ENCODE peak calls at places on chromosomes 2 and 18, in ten cellular contexts. One of them, this sample, is unnamed.

GRCh38 chr18:55452123-55452611 is 135.8 kb downstream of the TCF4 start:
- DNase-seq in fibroblast of the aortic adventitia: peak; percentile 65
- DNase-seq in AG04450: no peak
- DNase-seq in Caco-2: no peak
- DNase-seq in IMR-90: no peak
- DNase-seq in right lobe of liver: no peak
- DNase-seq in uterus: no peak
- DNase-seq in lower lobe of right lung: no peak
- DNase-seq in colonic mucosa: no peak
- DNase-seq in Panc1: no peak
- DNase-seq in this sample: no peak

GRCh38 chr18:48928787-48929186 is 22.0 kb downstream of the SMAD7 start:
- DNase-seq in IMR-90: peak; percentile 42
- DNase-seq in uterus: no peak
- DNase-seq in colonic mucosa: peak; percentile 78
- DNase-seq in fibroblast of the aortic adventitia: peak; percentile 69
- DNase-seq in right lobe of liver: no peak
- DNase-seq in Caco-2: no peak
- DNase-seq in AG04450: no peak
- DNase-seq in Panc1: no peak
- DNase-seq in lower lobe of right lung: peak; percentile 88
- DNase-seq in this sample: peak; percentile 59

GRCh38 chr2:29314816-29315571 is 199.8 kb downstream of the CLIP4 start:
- DNase-seq in right lobe of liver: no peak
- DNase-seq in fibroblast of the aortic adventitia: no peak
- DNase-seq in Caco-2: no peak
- DNase-seq in Panc1: no peak
- DNase-seq in IMR-90: no peak
- DNase-seq in lower lobe of right lung: peak; percentile 56
- DNase-seq in uterus: no peak
- DNase-seq in colonic mucosa: no peak
- DNase-seq in AG04450: no peak
- DNase-seq in this sample: peak; percentile 43

GRCh38 chr18:75053028-75053624 is 155.8 kb downstream of the PTGR3 start:
- DNase-seq in IMR-90: no peak
- DNase-seq in colonic mucosa: no peak
- DNase-seq in right lobe of liver: no peak
- DNase-seq in uterus: no peak
- DNase-seq in AG04450: no peak
- DNase-seq in Caco-2: no peak
- DNase-seq in lower lobe of right lung: peak; percentile 63
- DNase-seq in fibroblast of the aortic adventitia: no peak
- DNase-seq in Panc1: no peak
- DNase-seq in this sample: no peak

GRCh38 chr18:63025251-63025710 is 294.3 kb downstream of the BCL2 start:
- DNase-seq in lower lobe of right lung: no peak
- DNase-seq in right lobe of liver: no peak
- DNase-seq in colonic mucosa: peak; percentile 39
- DNase-seq in fibroblast of the aortic adventitia: no peak
- DNase-seq in Caco-2: no peak
- DNase-seq in Panc1: no peak
- DNase-seq in AG04450: no peak
- DNase-seq in IMR-90: no peak
- DNase-seq in uterus: peak; percentile 43
- DNase-seq in this sample: no peak

GRCh38 chr18:35073186-35074105 is 32.2 kb downstream of the MAPRE2 start:
- DNase-seq in Panc1: no peak
- DNase-seq in uterus: no peak
- DNase-seq in fibroblast of the aortic adventitia: peak; percentile 68
- DNase-seq in lower lobe of right lung: no peak
- DNase-seq in Caco-2: no peak
- DNase-seq in right lobe of liver: no peak
- DNase-seq in IMR-90: peak; percentile 51
- DNase-seq in AG04450: no peak
- DNase-seq in colonic mucosa: no peak
- DNase-seq in this sample: peak; percentile 50

GRCh38 chr18:73503326-73503725 is 635.5 kb upstream of the NETO1 start:
- DNase-seq in fibroblast of the aortic adventitia: no peak
- DNase-seq in Caco-2: no peak
- DNase-seq in lower lobe of right lung: no peak
- DNase-seq in right lobe of liver: no peak
- DNase-seq in IMR-90: peak; percentile 41
- DNase-seq in colonic mucosa: no peak
- DNase-seq in AG04450: no peak
- DNase-seq in uterus: no peak
- DNase-seq in Panc1: no peak
- DNase-seq in this sample: no peak

GRCh38 chr18:3319399-3319798 is 57.5 kb downstream of the MYL12B start:
- DNase-seq in lower lobe of right lung: no peak
- DNase-seq in Caco-2: no peak
- DNase-seq in uterus: no peak
- DNase-seq in IMR-90: no peak
- DNase-seq in right lobe of liver: no peak
- DNase-seq in Panc1: no peak
- DNase-seq in fibroblast of the aortic adventitia: no peak
- DNase-seq in AG04450: no peak
- DNase-seq in colonic mucosa: no peak
- DNase-seq in this sample: no peak

GRCh38 chr2:100923461-100924020 is 78.5 kb upstream of the RPL31 start:
- DNase-seq in AG04450: no peak
- DNase-seq in Caco-2: no peak
- DNase-seq in right lobe of liver: no peak
- DNase-seq in fibroblast of the aortic adventitia: no peak
- DNase-seq in lower lobe of right lung: no peak
- DNase-seq in uterus: no peak
- DNase-seq in Panc1: no peak
- DNase-seq in colonic mucosa: no peak
- DNase-seq in IMR-90: no peak
- DNase-seq in this sample: no peak

GRCh38 chr2:100928235-100928634 is 73.9 kb upstream of the RPL31 start:
- DNase-seq in lower lobe of right lung: no peak
- DNase-seq in fibroblast of the aortic adventitia: no peak
- DNase-seq in right lobe of liver: peak; percentile 31
- DNase-seq in IMR-90: no peak
- DNase-seq in Caco-2: no peak
- DNase-seq in Panc1: no peak
- DNase-seq in colonic mucosa: no peak
- DNase-seq in uterus: no peak
- DNase-seq in AG04450: no peak
- DNase-seq in this sample: no peak

GRCh38 chr2:100924122-100924519 is 78.0 kb upstream of the RPL31 start:
- DNase-seq in uterus: no peak
- DNase-seq in colonic mucosa: no peak
- DNase-seq in lower lobe of right lung: no peak
- DNase-seq in Panc1: no peak
- DNase-seq in fibroblast of the aortic adventitia: peak; percentile 31
- DNase-seq in AG04450: no peak
- DNase-seq in IMR-90: no peak
- DNase-seq in Caco-2: no peak
- DNase-seq in right lobe of liver: no peak
- DNase-seq in this sample: no peak

GRCh38 chr2:100921685-100922161 is 80.4 kb upstream of the RPL31 start:
- DNase-seq in Panc1: no peak
- DNase-seq in AG04450: peak; percentile 44
- DNase-seq in uterus: no peak
- DNase-seq in IMR-90: peak; percentile 88
- DNase-seq in Caco-2: no peak
- DNase-seq in lower lobe of right lung: no peak
- DNase-seq in colonic mucosa: no peak
- DNase-seq in right lobe of liver: no peak
- DNase-seq in fibroblast of the aortic adventitia: peak; percentile 67
- DNase-seq in this sample: no peak

DNA sequence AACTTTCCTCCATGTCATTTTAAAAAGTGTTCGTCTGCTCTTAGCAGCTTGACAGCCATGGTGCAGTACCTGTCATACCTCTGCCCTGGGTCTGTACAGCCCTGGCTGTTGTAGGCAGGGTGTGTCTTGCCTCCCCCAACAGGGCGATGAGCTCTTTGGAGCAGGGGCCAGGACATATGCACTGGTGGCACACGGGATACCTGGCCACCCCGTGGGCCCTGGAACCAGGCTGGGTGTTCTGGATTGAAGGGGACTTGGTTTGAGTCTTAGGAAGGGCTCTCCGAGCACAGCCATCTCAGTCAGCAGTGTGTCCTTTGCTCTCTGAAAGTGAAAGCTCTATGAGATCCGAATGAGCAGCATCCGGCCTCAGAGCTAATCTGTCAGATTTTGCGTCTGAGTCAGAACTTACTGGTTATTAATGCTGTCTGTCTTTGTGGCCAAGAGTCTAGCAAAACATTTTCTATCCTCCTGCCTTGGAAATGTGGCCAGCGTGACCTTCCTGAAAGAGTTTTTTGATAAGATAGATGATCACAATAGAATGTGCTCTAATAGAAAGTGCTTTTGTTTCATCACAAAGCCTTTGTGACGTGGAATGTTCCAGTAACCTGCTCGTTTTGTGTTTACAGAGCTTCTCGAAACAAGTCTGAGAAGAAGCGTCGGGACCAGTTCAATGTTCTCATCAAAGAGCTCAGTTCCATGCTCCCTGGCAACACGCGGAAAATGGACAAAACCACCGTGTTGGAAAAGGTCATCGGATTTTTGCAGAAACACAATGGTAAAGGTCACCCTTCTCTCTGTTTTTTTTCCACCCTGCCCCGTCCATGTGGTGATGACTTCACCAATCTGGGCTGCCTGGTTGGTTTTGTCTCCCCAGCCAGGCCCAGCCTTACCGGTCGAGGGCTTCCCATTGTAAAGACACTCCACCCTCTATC is 77.3 kb upstream of the RPL31 start:
- DNase-seq in fibroblast of the aortic adventitia: peak; percentile 90
- DNase-seq in Caco-2: no peak
- DNase-seq in IMR-90: peak; percentile 85
- DNase-seq in Panc1: no peak
- DNase-seq in AG04450: peak; percentile 34
- DNase-seq in lower lobe of right lung: no peak
- DNase-seq in right lobe of liver: peak; percentile 40
- DNase-seq in uterus: peak; percentile 29
- DNase-seq in colonic mucosa: peak; percentile 33
- DNase-seq in this sample: peak; percentile 85
- H3K4me3 ChIP-seq in fibroblast of the aortic adventitia: peak overlapping the region; percentile 62
- H3K4me3 ChIP-seq in Caco-2: no peak overlapping the region
- H3K4me3 ChIP-seq in IMR-90: peak overlapping the region; percentile 40
- H3K4me3 ChIP-seq in Panc1: no peak overlapping the region
- H3K4me3 ChIP-seq in AG04450: peak overlapping the region; percentile 51
- H3K4me3 ChIP-seq in lower lobe of right lung: peak overlapping the region; percentile 35
- H3K4me3 ChIP-seq in right lobe of liver: peak overlapping the region; percentile 7
- H3K4me3 ChIP-seq in uterus: no peak overlapping the region
- H3K4me3 ChIP-seq in colonic mucosa: peak overlapping the region; percentile 16
- H3K4me3 ChIP-seq in this sample: no peak overlapping the region

GRCh38 chr18:46369323-46369722 is 265.1 kb downstream of the HAUS1 start:
- DNase-seq in uterus: no peak
- DNase-seq in fibroblast of the aortic adventitia: no peak
- DNase-seq in IMR-90: no peak
- DNase-seq in lower lobe of right lung: no peak
- DNase-seq in right lobe of liver: no peak
- DNase-seq in Panc1: no peak
- DNase-seq in Caco-2: no peak
- DNase-seq in colonic mucosa: no peak
- DNase-seq in AG04450: no peak
- DNase-seq in this sample: no peak
- TF ChIP-seq CTCF in uterus: no peak
- TF ChIP-seq CTCF in fibroblast of the aortic adventitia: no peak
- TF ChIP-seq CTCF in IMR-90: no peak
- TF ChIP-seq CTCF in lower lobe of right lung: no peak
- TF ChIP-seq CTCF in right lobe of liver: no peak
- TF ChIP-seq CTCF in Panc1: no peak
- TF ChIP-seq CTCF in Caco-2: no peak
- TF ChIP-seq CTCF in colonic mucosa: no peak
- TF ChIP-seq CTCF in AG04450: peak; percentile 7
- TF ChIP-seq CTCF in this sample: no peak

GRCh38 chr2:237218756-237219155 is 133.1 kb downstream of the COPS8 start:
- DNase-seq in IMR-90: no peak
- DNase-seq in uterus: no peak
- DNase-seq in right lobe of liver: no peak
- DNase-seq in lower lobe of right lung: no peak
- DNase-seq in fibroblast of the aortic adventitia: peak; percentile 68
- DNase-seq in Caco-2: no peak
- DNase-seq in Panc1: no peak
- DNase-seq in colonic mucosa: no peak
- DNase-seq in AG04450: no peak
- DNase-seq in this sample: peak; percentile 54

GRCh38 chr2:237214963-237215362 is 129.3 kb downstream of the COPS8 start:
- DNase-seq in Panc1: no peak
- DNase-seq in AG04450: no peak
- DNase-seq in Caco-2: no peak
- DNase-seq in lower lobe of right lung: no peak
- DNase-seq in IMR-90: no peak
- DNase-seq in uterus: no peak
- DNase-seq in colonic mucosa: no peak
- DNase-seq in right lobe of liver: no peak
- DNase-seq in fibroblast of the aortic adventitia: no peak
- DNase-seq in this sample: no peak

GRCh38 chr2:237214281-237214680 is 128.6 kb downstream of the COPS8 start:
- DNase-seq in AG04450: no peak
- DNase-seq in uterus: no peak
- DNase-seq in lower lobe of right lung: no peak
- DNase-seq in fibroblast of the aortic adventitia: no peak
- DNase-seq in Caco-2: no peak
- DNase-seq in Panc1: no peak
- DNase-seq in right lobe of liver: no peak
- DNase-seq in IMR-90: peak; percentile 44
- DNase-seq in colonic mucosa: no peak
- DNase-seq in this sample: no peak

GRCh38 chr2:237221443-237221842 is 135.8 kb downstream of the COPS8 start:
- DNase-seq in IMR-90: no peak
- DNase-seq in lower lobe of right lung: no peak
- DNase-seq in colonic mucosa: no peak
- DNase-seq in uterus: no peak
- DNase-seq in AG04450: no peak
- DNase-seq in Panc1: no peak
- DNase-seq in fibroblast of the aortic adventitia: no peak
- DNase-seq in Caco-2: no peak
- DNase-seq in right lobe of liver: no peak
- DNase-seq in this sample: no peak

GRCh38 chr2:237217995-237218621 is 132.4 kb downstream of the COPS8 start:
- DNase-seq in AG04450: no peak
- DNase-seq in right lobe of liver: no peak
- DNase-seq in fibroblast of the aortic adventitia: no peak
- DNase-seq in lower lobe of right lung: no peak
- DNase-seq in Panc1: no peak
- DNase-seq in Caco-2: no peak
- DNase-seq in uterus: no peak
- DNase-seq in IMR-90: no peak
- DNase-seq in colonic mucosa: no peak
- DNase-seq in this sample: peak; percentile 57
- H3K4me3 ChIP-seq in AG04450: no peak overlapping the region
- H3K4me3 ChIP-seq in right lobe of liver: no peak overlapping the region
- H3K4me3 ChIP-seq in fibroblast of the aortic adventitia: no peak overlapping the region
- H3K4me3 ChIP-seq in lower lobe of right lung: no peak overlapping the region
- H3K4me3 ChIP-seq in Panc1: no peak overlapping the region
- H3K4me3 ChIP-seq in Caco-2: no peak overlapping the region
- H3K4me3 ChIP-seq in uterus: no peak overlapping the region
- H3K4me3 ChIP-seq in IMR-90: no peak overlapping the region
- H3K4me3 ChIP-seq in colonic mucosa: no peak overlapping the region
- H3K4me3 ChIP-seq in this sample: no peak overlapping the region

GRCh38 chr2:101258804-101259203 is 6.1 kb downstream of the CNOT11 start:
- DNase-seq in Panc1: no peak
- DNase-seq in AG04450: no peak
- DNase-seq in right lobe of liver: no peak
- DNase-seq in uterus: no peak
- DNase-seq in lower lobe of right lung: no peak
- DNase-seq in IMR-90: no peak
- DNase-seq in Caco-2: no peak
- DNase-seq in colonic mucosa: no peak
- DNase-seq in fibroblast of the aortic adventitia: no peak
- DNase-seq in this sample: no peak

GRCh38 chr2:101265893-101266499 is 13.3 kb downstream of the CNOT11 start:
- DNase-seq in fibroblast of the aortic adventitia: no peak
- DNase-seq in IMR-90: no peak
- DNase-seq in uterus: no peak
- DNase-seq in Panc1: no peak
- DNase-seq in lower lobe of right lung: peak; percentile 52
- DNase-seq in AG04450: no peak
- DNase-seq in colonic mucosa: peak; percentile 84
- DNase-seq in Caco-2: peak; percentile 86
- DNase-seq in right lobe of liver: no peak
- DNase-seq in this sample: no peak

GRCh38 chr2:101264360-101264939 is 11.8 kb downstream of the CNOT11 start:
- DNase-seq in fibroblast of the aortic adventitia: no peak
- DNase-seq in AG04450: no peak
- DNase-seq in colonic mucosa: no peak
- DNase-seq in Caco-2: no peak
- DNase-seq in Panc1: no peak
- DNase-seq in IMR-90: no peak
- DNase-seq in lower lobe of right lung: no peak
- DNase-seq in uterus: no peak
- DNase-seq in right lobe of liver: no peak
- DNase-seq in this sample: no peak

GRCh38 chr2:101263377-101263800 is 10.7 kb downstream of the CNOT11 start:
- DNase-seq in IMR-90: no peak
- DNase-seq in Caco-2: no peak
- DNase-seq in uterus: no peak
- DNase-seq in Panc1: no peak
- DNase-seq in lower lobe of right lung: no peak
- DNase-seq in fibroblast of the aortic adventitia: no peak
- DNase-seq in AG04450: no peak
- DNase-seq in right lobe of liver: no peak
- DNase-seq in colonic mucosa: no peak
- DNase-seq in this sample: no peak

DNA sequence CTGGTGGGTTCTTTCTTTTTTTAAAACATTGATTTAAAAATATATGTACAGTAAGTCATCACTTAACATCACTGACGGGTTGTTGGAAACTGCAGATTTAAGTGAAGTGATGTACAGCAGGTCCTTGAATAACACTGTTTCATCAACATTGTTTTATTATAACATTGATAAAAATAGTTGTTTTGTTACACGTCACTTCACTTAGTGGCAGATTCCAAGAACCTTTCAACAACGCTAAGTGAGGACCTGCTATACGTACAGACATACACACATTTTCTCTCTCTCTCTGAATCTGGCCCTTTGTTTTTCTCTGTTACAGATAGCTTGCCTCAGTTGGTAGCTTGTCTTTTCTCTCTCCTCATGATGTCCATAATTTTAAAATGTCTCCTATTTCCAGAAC is 9.5 kb downstream of the CNOT11 start:
- DNase-seq in fibroblast of the aortic adventitia: no peak
- DNase-seq in Panc1: no peak
- DNase-seq in colonic mucosa: no peak
- DNase-seq in IMR-90: no peak
- DNase-seq in Caco-2: no peak
- DNase-seq in lower lobe of right lung: no peak
- DNase-seq in right lobe of liver: no peak
- DNase-seq in uterus: no peak
- DNase-seq in AG04450: no peak
- DNase-seq in this sample: no peak
- TF ChIP-seq CTCF in fibroblast of the aortic adventitia: no peak
- TF ChIP-seq CTCF in Panc1: no peak
- TF ChIP-seq CTCF in colonic mucosa: no peak
- TF ChIP-seq CTCF in IMR-90: no peak
- TF ChIP-seq CTCF in Caco-2: no peak
- TF ChIP-seq CTCF in lower lobe of right lung: no peak
- TF ChIP-seq CTCF in right lobe of liver: no peak
- TF ChIP-seq CTCF in uterus: no peak
- TF ChIP-seq CTCF in AG04450: no peak
- TF ChIP-seq CTCF in this sample: no peak

This sample was measured in astrocyte of the spinal cord.